ENCODE peak calls at places on chromosomes 1 and 21, in ten cellular contexts. G is NB4; A is endodermal cell; P is Calu3; V is body of pancreas; M is OCI-LY7; Y is cardiac muscle cell; F is fibroblast of lung; D is astrocyte of the spinal cord; W is CD8-positive, alpha-beta T cell. S is an unnamed sample.

GRCh38 chr1:5742801-5743200 is 249.4 kb downstream of the NPHP4 start:
- DNase-seq in M (no peak), F (no peak), Y (no peak), W (no peak), D (no peak), G (no peak), P (no peak), V (no peak), A (no peak), S (no peak)

GRCh38 chr1:9371391-9371935 is 78.8 kb downstream of the SPSB1 start:
- DNase-seq in M (no peak), Y (peak), G (no peak), W (no peak), F (peak), P (no peak), V (peak), A (no peak), D (peak), S (no peak)

GRCh38 chr21:25639922-25640670 is 1.0 kb downstream of the JAM2 start:
- DNase-seq in G (no peak), M (peak), Y (peak), W (peak), A (peak), F (peak), P (no peak), V (peak), D (peak), S (no peak)

GRCh38 chr1:19430121-19431068 is 54.9 kb downstream of the CAPZB start:
- DNase-seq in D (peak), V (no peak), P (no peak), W (no peak), G (no peak), F (peak), M (peak), Y (no peak), A (no peak), S (peak)

GRCh38 chr1:218946147-218946546 is 227.5 kb upstream of the LYPLAL1 start:
- DNase-seq in F (no peak), G (no peak), W (no peak), M (no peak), P (no peak), V (no peak), D (no peak), A (no peak), Y (no peak), S (no peak)

GRCh38 chr1:77322061-77322900 is 40.5 kb downstream of the AK5 start:
- DNase-seq in A (peak), M (no peak), D (peak), W (no peak), V (peak), G (peak), Y (no peak), P (peak), F (peak), S (peak)

GRCh38 chr1:187237542-187237941 is 408.8 kb downstream of the PLA2G4A start:
- DNase-seq in W (no peak), F (peak), M (no peak), A (no peak), G (no peak), D (no peak), V (no peak), Y (no peak), P (no peak), S (no peak)

GRCh38 chr1:203807211-203807610 is 11.8 kb downstream of the ZBED6 start:
- DNase-seq in G (no peak), P (no peak), V (no peak), M (no peak), Y (no peak), W (no peak), F (peak), A (no peak), D (peak), S (no peak)

GRCh38 chr1:62450301-62450700 is 13.5 kb downstream of the USP1 start:
- DNase-seq in Y (no peak), V (no peak), P (no peak), M (no peak), G (no peak), W (no peak), A (no peak), F (no peak), D (no peak), S (no peak)

GRCh38 chr1:218565333-218565732 is 220.2 kb downstream of the TGFB2 start:
- DNase-seq in W (no peak), V (no peak), G (no peak), D (no peak), P (no peak), M (no peak), F (peak), Y (no peak), A (no peak), S (no peak)

GRCh38 chr21:42154237-42155044 is 64.5 kb upstream of the ABCG1 start:
- DNase-seq in V (no peak), P (no peak), Y (no peak), G (no peak), M (no peak), F (no peak), W (no peak), D (no peak), A (peak), S (no peak)

GRCh38 chr1:244761279-244761678 is 74.2 kb upstream of the COX20 start:
- DNase-seq in A (peak), Y (no peak), V (no peak), G (no peak), D (no peak), F (no peak), P (no peak), M (no peak), W (no peak), S (no peak)

GRCh38 chr1:41394405-41394804 is 33.2 kb downstream of the FOXO6 start:
- DNase-seq in W (no peak), M (no peak), Y (no peak), G (no peak), F (no peak), P (no peak), D (no peak), V (no peak), A (peak), S (no peak)

GRCh38 chr1:12001249-12001917 is 17.9 kb upstream of the MIIP start:
- DNase-seq in Y (peak), P (no peak), M (peak), A (peak), G (peak), V (peak), W (no peak), D (peak), F (peak), S (peak)

GRCh38 chr1:188794969-188795368 is 1682.7 kb downstream of the BRINP3 start:
- DNase-seq in M (no peak), P (no peak), Y (no peak), V (no peak), W (no peak), F (no peak), D (no peak), G (no peak), A (no peak), S (no peak)

GRCh38 chr1:43270421-43271095 is 775 bp downstream of the TMEM125 start:
- DNase-seq in V (peak), F (peak), W (peak), A (peak), Y (peak), D (no peak), P (peak), M (peak), G (no peak), S (peak)

GRCh38 chr1:209536843-209537242 is 46.7 kb upstream of the CAMK1G start:
- DNase-seq in W (no peak), A (no peak), G (no peak), V (no peak), D (no peak), Y (no peak), F (no peak), P (no peak), M (no peak), S (no peak)

GRCh38 chr21:45409466-45410150 is 4.6 kb downstream of the COL18A1 start:
- DNase-seq in P (no peak), F (peak), V (peak), W (no peak), G (no peak), D (no peak), M (no peak), Y (no peak), A (peak), S (no peak)

GRCh38 chr1:68322837-68323687 is 90.7 kb upstream of the WLS start:
- DNase-seq in A (no peak), F (peak), Y (peak), V (no peak), M (no peak), D (peak), W (no peak), P (no peak), G (no peak), S (peak)

GRCh38 chr1:1926346-1926811 is 7.3 kb upstream of the TMEM52 start:
- DNase-seq in V (no peak), W (no peak), D (no peak), P (no peak), G (no peak), F (no peak), A (peak), Y (no peak), M (no peak), S (no peak)

GRCh38 chr1:39220900-39221870 is 16.7 kb downstream of the MACF1 start:
- DNase-seq in P (no peak), D (no peak), V (no peak), G (no peak), Y (no peak), W (no peak), F (no peak), A (no peak), M (no peak), S (no peak)

GRCh38 chr1:170309389-170310013 is 163.7 kb downstream of the NTMT2 start:
- DNase-seq in W (no peak), G (no peak), F (peak), V (no peak), M (no peak), Y (peak), P (no peak), D (peak), A (peak), S (no peak)

GRCh38 chr1:203200059-203200553 is 13.6 kb upstream of the CHI3L1 start:
- DNase-seq in A (no peak), F (peak), Y (no peak), V (no peak), M (no peak), D (no peak), P (no peak), W (no peak), G (peak), S (peak)

GRCh38 chr1:67532452-67533216 is 102.4 kb upstream of the SERBP1 start:
- DNase-seq in V (peak), M (peak), G (peak), A (peak), Y (peak), W (no peak), P (peak), F (peak), D (peak), S (peak)

GRCh38 chr1:1177452-1178206 is 3.9 kb downstream of the TTLL10 start:
- DNase-seq in D (no peak), M (no peak), V (peak), F (no peak), G (no peak), Y (no peak), A (peak), W (no peak), P (no peak), S (no peak)

GRCh38 chr1:28512058-28512611 is 6.3 kb downstream of the RCC1 start:
- DNase-seq in V (no peak), M (peak), Y (no peak), W (no peak), A (peak), P (no peak), G (peak), F (no peak), D (peak), S (peak)

GRCh38 chr1:214824758-214825157 is 221.8 kb downstream of the CENPF start:
- DNase-seq in V (no peak), P (no peak), F (peak), M (no peak), G (no peak), A (no peak), D (no peak), W (no peak), Y (no peak), S (peak)

GRCh38 chr1:245361951-245362350 is 207.2 kb downstream of the KIF26B start:
- DNase-seq in M (no peak), F (no peak), P (no peak), D (no peak), Y (no peak), W (no peak), A (no peak), V (no peak), G (no peak), S (no peak)

GRCh38 chr1:8373547-8374270 is 55.8 kb downstream of the SLC45A1 start:
- DNase-seq in P (no peak), G (no peak), D (peak), F (peak), M (no peak), V (peak), W (no peak), Y (peak), A (no peak), S (peak)

GRCh38 chr1:31669433-31669785 is 24.7 kb upstream of the PEF1 start:
- DNase-seq in D (no peak), F (no peak), P (no peak), A (no peak), V (no peak), Y (no peak), G (no peak), W (no peak), M (no peak), S (no peak)

GRCh38 chr21:15831497-15831896 is 101.7 kb downstream of the USP25 start:
- DNase-seq in F (no peak), V (no peak), M (no peak), W (no peak), P (no peak), D (no peak), G (no peak), A (no peak), Y (no peak), S (no peak)

GRCh38 chr1:110674337-110675059 is at the start of gene KCNA3:
- DNase-seq in D (no peak), G (no peak), F (no peak), P (no peak), W (peak), Y (peak), M (peak), V (peak), A (peak), S (no peak)

GRCh38 chr1:201916649-201917249 is 28.1 kb downstream of the SHISA4 start:
- DNase-seq in A (no peak), W (no peak), V (peak), F (peak), D (peak), P (peak), M (no peak), G (no peak), Y (peak), S (peak)

GRCh38 chr1:3320246-3321152 is 134.0 kb upstream of the ARHGEF16 start:
- DNase-seq in G (no peak), Y (no peak), F (peak), M (no peak), V (peak), P (peak), W (no peak), A (peak), D (peak), S (no peak)

GRCh38 chr1:186925881-186926676 is 97.3 kb downstream of the PLA2G4A start:
- DNase-seq in P (no peak), Y (no peak), D (no peak), M (no peak), F (no peak), A (no peak), V (no peak), G (no peak), W (no peak), S (no peak)

GRCh38 chr1:235417101-235417697 is 50.0 kb downstream of the TBCE start:
- DNase-seq in Y (peak), D (peak), A (peak), P (peak), V (peak), W (peak), F (peak), M (peak), G (peak), S (peak)
- TF ChIP-seq CTCF in Y (peak), D (peak), A (peak), P (peak), V (peak), W (peak), F (peak), M (peak), G (peak), S (peak)

GRCh38 chr1:16007671-16008341 is 3.8 kb downstream of the SRARP start:
- DNase-seq in P (no peak), D (no peak), W (no peak), V (no peak), F (no peak), A (no peak), Y (no peak), M (no peak), G (no peak), S (no peak)

GRCh38 chr1:16005597-16005996 is 1.6 kb downstream of the SRARP start:
- DNase-seq in F (no peak), M (no peak), G (no peak), D (no peak), P (no peak), Y (no peak), W (no peak), A (peak), V (no peak), S (no peak)

GRCh38 chr1:16006010-16006409 is 2.0 kb downstream of the SRARP start:
- DNase-seq in G (no peak), D (no peak), F (no peak), A (peak), V (no peak), Y (no peak), M (no peak), P (no peak), W (no peak), S (no peak)

GRCh38 chr1:16009030-16009460 is 5.0 kb downstream of the SRARP start:
- DNase-seq in F (peak), W (peak), D (peak), P (peak), A (peak), Y (peak), G (peak), V (peak), M (peak), S (peak)

DNA sequence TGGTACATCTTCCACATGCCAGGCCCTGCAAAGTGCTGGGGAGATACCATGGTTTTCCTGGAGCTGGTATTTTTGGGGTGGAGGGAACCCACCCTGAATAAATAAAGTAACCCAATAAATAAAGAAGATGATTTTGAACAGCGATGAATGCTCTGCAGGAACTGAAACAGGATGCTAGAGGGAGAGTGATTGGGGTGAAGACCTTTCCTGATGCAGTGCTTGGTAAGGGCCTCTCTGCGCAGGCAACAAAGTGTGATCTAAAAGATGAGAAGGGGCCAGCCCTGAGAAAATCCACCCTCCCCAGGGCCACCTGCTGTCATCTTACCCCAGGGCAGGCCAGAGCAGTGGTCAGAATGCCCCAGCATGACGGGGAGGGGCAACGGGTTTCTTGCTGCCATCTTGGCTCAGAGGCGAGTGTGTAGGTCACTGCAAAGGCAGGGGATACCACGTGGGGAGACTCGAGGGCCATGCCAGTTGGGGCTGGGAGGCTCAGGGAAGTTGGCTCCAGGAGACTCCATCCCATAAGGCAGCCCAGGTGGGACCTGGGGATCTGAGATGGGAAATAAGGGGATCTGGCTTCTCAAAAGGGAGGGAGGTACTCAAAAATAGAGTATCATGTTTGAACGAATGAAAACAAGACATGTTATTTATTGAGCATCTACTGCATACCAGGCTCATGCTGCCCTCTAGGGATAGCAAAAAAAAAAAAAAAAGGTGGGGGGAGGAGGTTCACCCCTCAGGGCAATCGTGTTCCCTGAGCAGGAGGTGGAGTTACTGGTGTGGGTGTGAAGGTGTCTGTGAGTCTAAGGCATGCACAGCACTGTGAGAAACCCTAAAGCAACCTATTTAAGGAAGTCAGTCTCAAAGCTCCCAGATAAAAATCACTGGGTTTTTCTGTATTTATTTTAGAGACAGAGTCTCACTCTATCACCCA is 2.8 kb downstream of the SRARP start:
- DNase-seq in F (peak), D (peak), W (no peak), V (no peak), A (no peak), G (no peak), P (no peak), Y (no peak), M (peak), S (peak)
- TF ChIP-seq CTCF in F (no peak), D (peak), W (no peak), V (no peak), A (peak), G (no peak), P (no peak), Y (peak), M (peak), S (peak)

GRCh38 chr1:22915816-22916468 is 56.7 kb downstream of the LACTBL1 start:
- DNase-seq in W (no peak), P (no peak), D (no peak), Y (no peak), F (no peak), M (no peak), G (peak), V (no peak), A (peak), S (no peak)

GRCh38 chr1:22915280-22915679 is 57.4 kb downstream of the LACTBL1 start:
- DNase-seq in A (no peak), D (no peak), M (no peak), Y (no peak), P (no peak), W (no peak), F (no peak), V (no peak), G (no peak), S (no peak)

GRCh38 chr1:22913421-22913820 is 59.2 kb downstream of the LACTBL1 start:
- DNase-seq in Y (no peak), W (no peak), M (no peak), G (no peak), F (no peak), A (no peak), D (no peak), V (no peak), P (no peak), S (no peak)

GRCh38 chr1:22914633-22915217 is 57.9 kb downstream of the LACTBL1 start:
- DNase-seq in V (no peak), D (no peak), M (no peak), Y (no peak), W (no peak), P (no peak), A (peak), G (no peak), F (no peak), S (no peak)

GRCh38 chr1:22914156-22914555 is 58.5 kb downstream of the LACTBL1 start:
- DNase-seq in M (no peak), P (no peak), F (no peak), Y (no peak), G (no peak), D (no peak), V (no peak), A (no peak), W (no peak), S (no peak)
- TF ChIP-seq CTCF in M (no peak), P (no peak), F (no peak), Y (no peak), G (no peak), D (no peak), V (no peak), A (no peak), W (no peak), S (no peak)

GRCh38 chr1:196355206-196355786 is 252.9 kb downstream of the KCNT2 start:
- DNase-seq in A (no peak), W (no peak), D (peak), G (peak), M (no peak), Y (peak), P (peak), V (no peak), F (peak), S (peak)
- TF ChIP-seq CTCF in A (peak), W (no peak), D (peak), G (no peak), M (peak), Y (peak), P (peak), V (peak), F (peak), S (peak)

DNA sequence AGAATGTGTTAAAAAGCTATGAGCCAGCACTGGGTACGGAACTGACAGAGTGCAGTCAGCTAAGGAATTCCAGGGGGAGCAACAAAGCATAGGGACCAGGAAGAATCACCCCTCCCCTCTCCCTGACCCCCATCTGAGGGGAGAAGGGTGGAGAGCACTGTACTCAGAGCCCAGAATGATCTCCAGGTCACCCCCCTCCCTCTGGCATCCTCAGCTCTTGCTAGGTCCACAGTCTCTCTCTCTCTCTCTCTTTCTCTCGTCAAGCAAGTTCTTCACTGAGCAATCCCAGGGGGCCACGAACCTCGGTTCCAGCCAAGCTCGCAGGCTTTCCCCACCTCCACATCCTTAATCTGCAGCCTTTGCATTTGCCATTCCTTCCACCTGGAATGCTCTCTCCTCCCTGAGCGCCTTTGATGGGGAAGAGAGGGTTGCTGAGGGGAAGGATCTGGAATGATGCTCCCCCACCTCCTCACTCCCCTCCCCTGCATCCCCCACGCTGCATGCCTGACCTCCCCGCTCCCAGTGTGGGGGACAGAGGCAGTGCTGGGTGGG is 6.7 kb upstream of the WASF2 start:
- DNase-seq in M (no peak), Y (peak), D (no peak), G (peak), A (peak), W (no peak), V (no peak), F (peak), P (no peak), S (no peak)
- TF ChIP-seq CTCF in M (no peak), Y (peak), D (peak), G (no peak), A (peak), W (no peak), V (no peak), F (no peak), P (no peak), S (no peak)

S was measured in MCF 10A.